ENCODE peak calls at places on chromosomes 3 and 15, in four cellular contexts. U is NCI-H1105, Q is dermis microvascular lymphatic vessel endothelial cell, S is AG20443. O is an unnamed sample.
A peak's percentile ranks its signal among the peaks of the same experiment; 100 is the strongest.

GRCh38 chr3:70040386-70040785 is 40.9 kb downstream of the SAMMSON start:
- DNase-seq in U (no peak), Q (no peak), S (no peak), O (no peak)

GRCh38 chr3:183211390-183211789 is 41.7 kb upstream of the B3GNT5 start:
- DNase-seq in U (no peak), Q (peak; percentile 77), S (no peak), O (no peak)

GRCh38 chr15:50549326-50549725 is 2.9 kb upstream of the USP50 start:
- DNase-seq in U (no peak), Q (peak; percentile 4), S (no peak), O (no peak)

GRCh38 chr15:53126144-53126543 is 336.0 kb upstream of the ONECUT1 start:
- DNase-seq in U (no peak), Q (no peak), S (no peak), O (no peak)

GRCh38 chr3:107753494-107753893 is 230.7 kb downstream of the BBX start:
- DNase-seq in U (peak; percentile 14), Q (peak; percentile 61), S (peak; percentile 55), O (no peak)

GRCh38 chr3:126931806-126932187 is 51.1 kb upstream of the PLXNA1 start:
- DNase-seq in U (no peak), Q (no peak), S (no peak), O (no peak)

GRCh38 chr15:80259942-80260510 is 8.0 kb upstream of the CTXND1 start:
- DNase-seq in U (no peak), Q (no peak), S (no peak), O (no peak)

GRCh38 chr3:72299321-72299802 is 514.4 kb upstream of the PROK2 start:
- DNase-seq in U (no peak), Q (peak; percentile 98), S (peak; percentile 42), O (no peak)

GRCh38 chr3:105614288-105615030 is 247.8 kb downstream of the ALCAM start:
- DNase-seq in U (no peak), Q (no peak), S (peak; percentile 12), O (no peak)

GRCh38 chr3:13125092-13126015 is 52.1 kb upstream of the IQSEC1 start:
- DNase-seq in U (no peak), Q (no peak), S (no peak), O (no peak)

GRCh38 chr3:46375214-46375613 is 4.5 kb downstream of the CCR5 start:
- DNase-seq in U (no peak), Q (no peak), S (no peak), O (no peak)

GRCh38 chr15:99180287-99180962 is 69.0 kb downstream of the TTC23 start:
- DNase-seq in U (no peak), Q (no peak), S (no peak), O (no peak)

GRCh38 chr3:126983653-126984390 is 907 bp downstream of the PLXNA1 start:
- DNase-seq in U (peak; percentile 43), Q (peak; percentile 19), S (peak; percentile 40), O (no peak)

GRCh38 chr15:98000249-98001203 is 40.0 kb downstream of the ARRDC4 start:
- DNase-seq in U (no peak), Q (no peak), S (peak; percentile 49), O (no peak)

GRCh38 chr3:59006791-59007517 is 42.9 kb downstream of the CFAP20DC start:
- DNase-seq in U (no peak), Q (peak; percentile 5), S (peak; percentile 23), O (no peak)

GRCh38 chr3:122975163-122975923 is 52.2 kb downstream of the SEMA5B start:
- DNase-seq in U (peak; percentile 38), Q (no peak), S (peak; percentile 58), O (no peak)

GRCh38 chr15:88120021-88120420 is 136.5 kb downstream of the NTRK3 start:
- DNase-seq in U (peak; percentile 73), Q (no peak), S (no peak), O (no peak)

GRCh38 chr3:196072313-196072712 is 9.6 kb downstream of the TFRC start:
- DNase-seq in U (no peak), Q (no peak), S (no peak), O (no peak)

GRCh38 chr3:67524046-67524445 is 130.4 kb downstream of the SUCLG2 start:
- DNase-seq in U (no peak), Q (no peak), S (no peak), O (no peak)

GRCh38 chr15:29914441-29915053 is 92.3 kb upstream of the TJP1 start:
- DNase-seq in U (no peak), Q (no peak), S (no peak), O (no peak)

GRCh38 chr3:31668258-31668657 is 135.5 kb downstream of the STT3B start:
- DNase-seq in U (no peak), Q (no peak), S (no peak), O (no peak)

GRCh38 chr15:57604502-57604901 is 12.8 kb downstream of the MYZAP start:
- DNase-seq in U (no peak), Q (no peak), S (no peak), O (no peak)

GRCh38 chr3:136882575-136882974 is 20.6 kb downstream of the NCK1 start:
- DNase-seq in U (no peak), Q (no peak), S (no peak), O (no peak)

GRCh38 chr3:149820183-149820582 is 7.2 kb downstream of the RNF13 start:
- DNase-seq in U (no peak), Q (no peak), S (no peak), O (no peak)

GRCh38 chr3:141236351-141236750 is 4.7 kb downstream of the PXYLP1 start:
- DNase-seq in U (no peak), Q (no peak), S (no peak), O (no peak)

GRCh38 chr3:189513281-189514151 is 117.7 kb upstream of the TP63 start:
- DNase-seq in U (no peak), Q (no peak), S (no peak), O (no peak)

GRCh38 chr3:151835751-151836550 is 22.0 kb downstream of the AADAC start:
- DNase-seq in U (no peak), Q (peak; percentile 19), S (peak; percentile 42), O (no peak)